ENCODE peak calls at places on chromosomes 7 and 10, in six cellular contexts. J, Z, P, K, G and X are unnamed samples.

GRCh38 chr7:29723599-29723998 is 82.7 kb upstream of the WIPF3 start:
- DNase-seq in J (no peak), G (no peak), P (no peak), Z (no peak), K (no peak), X (no peak)

GRCh38 chr7:5282464-5283316 is at the start of gene SLC29A4:
- DNase-seq in G (peak; percentile 67), Z (no peak), J (peak; percentile 60), P (no peak), K (no peak), X (no peak)

GRCh38 chr10:71966046-71967004 is 2.1 kb downstream of the CHST3 start:
- DNase-seq in P (no peak), J (no peak), K (no peak), Z (peak; percentile 75), G (no peak), X (no peak)

GRCh38 chr10:70234668-70235447 is 1.6 kb upstream of the PPA1 start:
- DNase-seq in P (no peak), K (no peak), Z (peak; percentile 53), J (no peak), G (no peak), X (no peak)

GRCh38 chr7:156173748-156174353 is 361.6 kb upstream of the SHH start:
- DNase-seq in P (no peak), J (no peak), Z (no peak), G (no peak), K (no peak), X (no peak)

GRCh38 chr7:65225422-65226006 is 148.1 kb upstream of the ZNF92 start:
- DNase-seq in G (peak; percentile 12), K (no peak), J (no peak), Z (no peak), P (no peak), X (no peak)

GRCh38 chr10:103641326-103641725 is 147.8 kb downstream of the NEURL1 start:
- DNase-seq in Z (no peak), G (no peak), P (no peak), J (no peak), K (no peak), X (no peak)

GRCh38 chr7:146656988-146657387 is 540.4 kb downstream of the CNTNAP2 start:
- DNase-seq in K (no peak), Z (no peak), P (no peak), J (no peak), G (no peak), X (no peak)

GRCh38 chr7:69912846-69913245 is 314.6 kb downstream of the AUTS2 start:
- DNase-seq in J (no peak), Z (no peak), K (no peak), P (no peak), G (no peak), X (no peak)

GRCh38 chr10:100562008-100562672 is 26.4 kb downstream of the HIF1AN start:
- DNase-seq in G (peak; percentile 88), P (no peak), Z (peak; percentile 61), K (no peak), J (peak; percentile 61), X (no peak)

GRCh38 chr10:35089641-35090161 is 440 bp downstream of the CUL2 start:
- DNase-seq in G (no peak), J (no peak), Z (peak; percentile 28), K (peak; percentile 28), P (no peak), X (no peak)

GRCh38 chr7:114539575-114539974 is 125.0 kb downstream of the FOXP2 start:
- DNase-seq in Z (no peak), G (no peak), J (no peak), K (no peak), P (no peak), X (no peak)

GRCh38 chr7:100673942-100674431 is 447 bp downstream of the GNB2 start:
- DNase-seq in J (peak; percentile 62), Z (no peak), G (peak; percentile 63), P (no peak), K (no peak), X (no peak)

GRCh38 chr7:42982604-42983115 is 50.5 kb downstream of the MRPL32 start:
- DNase-seq in Z (no peak), G (no peak), K (no peak), J (no peak), P (no peak), X (no peak)

GRCh38 chr7:45203459-45203858 is 45.9 kb downstream of the RAMP3 start:
- DNase-seq in G (no peak), J (no peak), K (no peak), Z (no peak), P (no peak), X (no peak)

GRCh38 chr10:3678629-3679227 is 106.3 kb downstream of the KLF6 start:
- DNase-seq in P (no peak), J (no peak), K (no peak), G (no peak), Z (no peak), X (no peak)